ENCODE peak calls at places on chromosomes 2 and 18, in eight cellular contexts. B, T, N, E, M, R, S and J are unnamed samples.

GRCh38 chr2:105936954-105937353 is 192.2 kb downstream of the NCK2 start:
- DNase-seq in B (no peak), T (no peak), N (no peak), E (no peak), M (no peak), R (no peak), S (no peak), J (no peak)

GRCh38 chr2:46814160-46814559 is 101.4 kb downstream of the MCFD2 start:
- DNase-seq in B (peak; percentile 84), T (peak; percentile 98), N (no peak), E (peak; percentile 97), M (no peak), R (no peak), S (no peak), J (no peak)

GRCh38 chr2:148927010-148927409 is 52.0 kb downstream of the KIF5C start:
- DNase-seq in B (no peak), T (no peak), N (no peak), E (no peak), M (no peak), R (peak; percentile 6), S (no peak), J (no peak)

GRCh38 chr18:12564378-12564777 is 93.5 kb downstream of the SPIRE1 start:
- DNase-seq in B (no peak), T (no peak), N (no peak), E (no peak), M (no peak), R (no peak), S (no peak), J (no peak)

GRCh38 chr2:80689106-80689505 is 384.6 kb upstream of the LRRTM1 start:
- DNase-seq in B (no peak), T (no peak), N (no peak), E (no peak), M (no peak), R (no peak), S (no peak), J (no peak)

GRCh38 chr2:224101820-224102630 is 62.9 kb upstream of the SERPINE2 start:
- DNase-seq in B (peak; percentile 99), T (peak; percentile 97), N (no peak), E (no peak), M (no peak), R (no peak), S (peak; percentile 98), J (peak; percentile 87)

GRCh38 chr2:207403950-207404349 is 125.8 kb upstream of the CREB1 start:
- DNase-seq in B (peak; percentile 52), T (no peak), N (no peak), E (no peak), M (no peak), R (no peak), S (no peak), J (no peak)

GRCh38 chr2:128394004-128394730 is 75.5 kb upstream of the HS6ST1 start:
- DNase-seq in B (no peak), T (no peak), N (no peak), E (peak; percentile 61), M (no peak), R (no peak), S (no peak), J (no peak)

GRCh38 chr2:9424447-9425164 is 1.2 kb downstream of the CPSF3 start:
- DNase-seq in B (no peak), T (no peak), N (no peak), E (no peak), M (peak; percentile 66), R (no peak), S (no peak), J (no peak)

GRCh38 chr2:18171191-18172139 is 293.0 kb downstream of the KCNS3 start:
- DNase-seq in B (peak; percentile 44), T (peak; percentile 40), N (no peak), E (no peak), M (no peak), R (no peak), S (no peak), J (peak; percentile 32)

GRCh38 chr2:31414601-31415241 is at the start of gene XDH:
- DNase-seq in B (no peak), T (no peak), N (no peak), E (no peak), M (no peak), R (peak; percentile 16), S (no peak), J (no peak)

GRCh38 chr2:189483571-189484415 is 42.5 kb downstream of the WDR75 start:
- DNase-seq in B (no peak), T (no peak), N (no peak), E (no peak), M (no peak), R (no peak), S (no peak), J (no peak)

GRCh38 chr2:171480908-171481307 is 41.4 kb upstream of the CYBRD1 start:
- DNase-seq in B (no peak), T (no peak), N (no peak), E (no peak), M (no peak), R (no peak), S (no peak), J (no peak)
- TF ChIP-seq CTCF in B (no peak), T (no peak), N (no peak), E (no peak), M (no peak), R (no peak), S (no peak), J (no peak)

GRCh38 chr2:78465707-78466106 is 559.8 kb upstream of the REG3G start:
- DNase-seq in B (no peak), T (no peak), N (no peak), E (no peak), M (no peak), R (no peak), S (no peak), J (no peak)
- TF ChIP-seq CTCF in B (no peak), T (no peak), N (no peak), E (no peak), M (no peak), R (no peak), S (no peak), J (no peak)

GRCh38 chr2:185417111-185417510 is 321.5 kb upstream of the FSIP2 start:
- DNase-seq in B (no peak), T (no peak), N (no peak), E (no peak), M (no peak), R (no peak), S (no peak), J (no peak)

GRCh38 chr2:185417688-185418087 is 320.9 kb upstream of the FSIP2 start:
- DNase-seq in B (no peak), T (no peak), N (no peak), E (no peak), M (no peak), R (no peak), S (no peak), J (no peak)
- TF ChIP-seq CTCF in B (no peak), T (no peak), N (no peak), E (no peak), M (no peak), R (no peak), S (no peak), J (no peak)

GRCh38 chr2:20350753-20351554 is at the start of gene PUM2:
- DNase-seq in B (peak; percentile 93), T (peak; percentile 97), N (peak; percentile 85), E (peak; percentile 97), M (peak; percentile 97), R (peak; percentile 99), S (peak; percentile 33), J (peak; percentile 88)
- TF ChIP-seq CTCF in B (no peak), T (no peak), N (no peak), E (no peak), M (peak; percentile 21), R (no peak), S (no peak), J (no peak)

GRCh38 chr2:90207454-90208058 is 1516.1 kb downstream of the RPIA start:
- DNase-seq in B (peak; percentile 0), T (no peak), N (no peak), E (no peak), M (peak; percentile 86), R (peak; percentile 47), S (no peak), J (no peak)
- TF ChIP-seq CTCF in B (no peak), T (no peak), N (no peak), E (peak; percentile 18), M (peak; percentile 85), R (peak; percentile 50), S (no peak), J (peak; percentile 30)

GRCh38 chr2:136255648-136256461 is 137.9 kb upstream of the CXCR4 start:
- DNase-seq in B (no peak), T (no peak), N (no peak), E (no peak), M (peak; percentile 85), R (no peak), S (no peak), J (no peak)
- TF ChIP-seq CTCF in B (no peak), T (no peak), N (no peak), E (no peak), M (peak; percentile 80), R (no peak), S (no peak), J (no peak)

DNA sequence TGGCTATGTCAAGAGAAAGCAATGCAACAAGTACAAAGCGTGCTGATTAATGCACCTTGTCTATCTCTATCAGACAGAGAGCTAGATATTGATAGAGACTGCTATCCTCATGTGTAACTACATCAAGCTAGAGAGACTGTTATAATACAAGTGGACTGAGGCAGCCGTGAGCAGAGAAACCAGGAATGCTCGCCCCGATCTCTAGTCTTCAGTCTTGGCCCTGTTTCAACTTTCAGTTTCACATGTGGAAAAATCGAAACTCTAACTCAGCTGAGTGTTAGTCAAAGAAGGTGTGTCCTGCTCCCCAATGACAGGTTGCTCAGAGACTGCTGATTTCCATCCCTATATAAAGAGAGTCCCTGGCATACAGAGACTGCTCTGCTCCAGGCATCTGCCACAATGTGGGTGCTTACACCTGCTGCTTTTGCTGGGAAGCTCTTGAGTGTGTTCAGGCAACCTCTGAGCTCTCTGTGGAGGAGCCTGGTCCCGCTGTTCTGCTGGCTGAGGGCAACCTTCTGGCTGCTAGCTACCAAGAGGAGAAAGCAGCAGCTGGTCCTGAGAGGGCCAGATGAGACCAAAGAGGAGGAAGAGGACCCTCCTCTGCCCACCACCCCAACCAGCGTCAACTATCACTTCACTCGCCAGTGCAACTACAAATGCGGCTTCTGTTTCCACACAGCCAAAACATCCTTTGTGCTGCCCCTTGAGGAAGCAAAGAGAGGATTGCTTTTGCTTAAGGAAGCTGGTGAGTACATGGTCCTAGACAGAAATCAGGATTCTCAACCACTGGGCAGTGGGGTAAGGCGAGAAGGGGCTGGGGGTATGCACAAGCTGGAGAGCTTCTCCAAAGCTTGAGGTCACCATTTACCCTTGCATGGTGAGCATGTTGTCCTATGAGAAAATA is at the start of gene RSAD2:
- DNase-seq in B (peak; percentile 27), T (peak; percentile 11), N (no peak), E (peak; percentile 62), M (no peak), R (peak; percentile 79), S (no peak), J (no peak)
- TF ChIP-seq CTCF in B (no peak), T (no peak), N (no peak), E (no peak), M (no peak), R (no peak), S (no peak), J (peak; percentile 13)

DNA sequence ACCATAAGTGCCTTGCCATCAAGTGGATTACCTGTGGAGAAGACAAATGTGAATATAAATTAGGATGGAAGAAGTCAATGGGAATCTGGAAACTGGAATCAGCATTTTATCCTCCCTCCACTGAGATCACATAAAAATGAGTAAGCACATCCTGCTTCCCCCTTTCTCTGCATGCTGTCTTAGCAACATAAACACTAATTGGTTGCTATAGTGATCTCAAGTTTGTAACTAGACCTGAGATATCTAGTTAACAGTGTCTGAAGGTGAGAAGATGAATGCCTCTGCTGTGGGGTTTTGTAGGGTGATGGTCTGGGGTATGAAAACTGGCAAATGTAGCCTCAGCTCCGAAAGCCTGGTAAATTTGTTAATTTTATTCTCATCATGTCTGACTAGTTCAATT is 1357.5 kb upstream of the CELF4 start:
- DNase-seq in B (no peak), T (no peak), N (no peak), E (no peak), M (no peak), R (no peak), S (no peak), J (no peak)
- TF ChIP-seq CTCF in B (no peak), T (no peak), N (no peak), E (no peak), M (no peak), R (no peak), S (no peak), J (no peak)